ENCODE peak calls at places on chromosomes 13 and 19, in six cellular contexts. U is amniotic stem cell, H is HTR-8/SVneo, O is midbrain, Q is NCI-H2081 treated with DMSO at 0.1 percent for 48 hours, D is anterior cingulate cortex. Y is an unnamed sample.

GRCh38 chr19:2084993-2085720 is 11.0 kb downstream of the MOB3A start:
- DNase-seq in D (no peak), H (no peak), Q (no peak), O (no peak), U (no peak), Y (no peak)

GRCh38 chr13:109390391-109390790 is 396.0 kb downstream of the IRS2 start:
- DNase-seq in U (no peak), O (no peak), Q (no peak), D (no peak), H (no peak), Y (no peak)

GRCh38 chr13:61187471-61187870 is 228.2 kb downstream of the PCDH20 start:
- DNase-seq in Q (no peak), D (no peak), U (no peak), O (no peak), H (no peak), Y (no peak)

GRCh38 chr13:48709213-48709612 is 55.5 kb downstream of the CYSLTR2 start:
- DNase-seq in D (no peak), Q (no peak), O (no peak), H (no peak), U (no peak), Y (no peak)

GRCh38 chr19:38228491-38229439 is 4.7 kb upstream of the DPF1 start:
- DNase-seq in D (peak; percentile 30), Q (no peak), U (no peak), H (no peak), O (peak; percentile 4), Y (no peak)

GRCh38 chr13:43546821-43547220 is 240.0 kb downstream of the ENOX1 start:
- DNase-seq in O (no peak), U (no peak), H (no peak), Q (no peak), D (no peak), Y (no peak)

GRCh38 chr13:87999791-88000190 is 328.6 kb downstream of the SLITRK5 start:
- DNase-seq in H (no peak), Q (no peak), D (no peak), O (no peak), U (no peak), Y (no peak)

GRCh38 chr13:40609972-40610726 is 56.3 kb downstream of the FOXO1 start:
- DNase-seq in U (no peak), Q (no peak), D (no peak), H (no peak), O (no peak), Y (no peak)

GRCh38 chr13:37023871-37024270 is 23.3 kb downstream of the EXOSC8 start:
- DNase-seq in U (no peak), H (no peak), O (no peak), Q (no peak), D (no peak), Y (no peak)

GRCh38 chr13:98293570-98294142 is 116.6 kb upstream of the RNF113B start:
- DNase-seq in D (no peak), O (no peak), H (no peak), Q (no peak), U (no peak), Y (no peak)

Y was measured in HCT116.